ENCODE peak calls at places on chromosomes 2 and 18, in four cellular contexts. One of them, this sample, is unnamed.

GRCh38 chr2:232286011-232286868 is 92.3 kb upstream of the ALPP start:
- DNase-seq in HFFc6: no peak
- DNase-seq in left ventricle myocardium inferior: no peak
- DNase-seq in choroid plexus epithelial cell: no peak
- DNase-seq in this sample: no peak

GRCh38 chr2:150091896-150092295 is 395.6 kb downstream of the RND3 start:
- DNase-seq in HFFc6: no peak
- DNase-seq in left ventricle myocardium inferior: no peak
- DNase-seq in choroid plexus epithelial cell: no peak
- DNase-seq in this sample: no peak

GRCh38 chr2:7697052-7697451 is 779.8 kb downstream of the RNF144A start:
- DNase-seq in HFFc6: no peak
- DNase-seq in left ventricle myocardium inferior: no peak
- DNase-seq in choroid plexus epithelial cell: no peak
- DNase-seq in this sample: no peak

GRCh38 chr2:204234248-204234647 is 297.7 kb downstream of the ICOS start:
- DNase-seq in HFFc6: no peak
- DNase-seq in left ventricle myocardium inferior: no peak
- DNase-seq in choroid plexus epithelial cell: no peak
- DNase-seq in this sample: no peak

GRCh38 chr2:191999101-191999836 is 152.4 kb upstream of the CAVIN2 start:
- DNase-seq in HFFc6: no peak
- DNase-seq in left ventricle myocardium inferior: no peak
- DNase-seq in choroid plexus epithelial cell: no peak
- DNase-seq in this sample: no peak

GRCh38 chr18:63869374-63869773 is 18.1 kb upstream of the SERPINB2 start:
- DNase-seq in HFFc6: peak; percentile 98
- DNase-seq in left ventricle myocardium inferior: no peak
- DNase-seq in choroid plexus epithelial cell: peak; percentile 76
- DNase-seq in this sample: no peak

GRCh38 chr2:140814141-140814540 is 1316.7 kb downstream of the LRP1B start:
- DNase-seq in HFFc6: no peak
- DNase-seq in left ventricle myocardium inferior: no peak
- DNase-seq in choroid plexus epithelial cell: no peak
- DNase-seq in this sample: no peak

GRCh38 chr2:235026137-235026536 is 74.3 kb downstream of the SH3BP4 start:
- DNase-seq in HFFc6: peak; percentile 75
- DNase-seq in left ventricle myocardium inferior: no peak
- DNase-seq in choroid plexus epithelial cell: peak; percentile 84
- DNase-seq in this sample: peak; percentile 15

GRCh38 chr2:229860334-229860733 is 61.5 kb downstream of the TRIP12 start:
- DNase-seq in HFFc6: no peak
- DNase-seq in left ventricle myocardium inferior: no peak
- DNase-seq in choroid plexus epithelial cell: no peak
- DNase-seq in this sample: no peak

GRCh38 chr18:27861539-27861938 is 315.4 kb downstream of the CDH2 start:
- DNase-seq in HFFc6: no peak
- DNase-seq in left ventricle myocardium inferior: no peak
- DNase-seq in choroid plexus epithelial cell: no peak
- DNase-seq in this sample: peak; percentile 18

GRCh38 chr2:156434461-156435291 is 1.5 kb upstream of the GPD2 start:
- DNase-seq in HFFc6: peak; percentile 55
- DNase-seq in left ventricle myocardium inferior: no peak
- DNase-seq in choroid plexus epithelial cell: peak; percentile 71
- DNase-seq in this sample: no peak

GRCh38 chr18:36191286-36191685 is 4.0 kb downstream of the MOCOS start:
- DNase-seq in HFFc6: no peak
- DNase-seq in left ventricle myocardium inferior: no peak
- DNase-seq in choroid plexus epithelial cell: no peak
- DNase-seq in this sample: no peak

GRCh38 chr2:160075171-160075570 is 12.8 kb upstream of the PLA2R1 start:
- DNase-seq in HFFc6: peak; percentile 73
- DNase-seq in left ventricle myocardium inferior: no peak
- DNase-seq in choroid plexus epithelial cell: peak; percentile 98
- DNase-seq in this sample: peak; percentile 83

GRCh38 chr2:129518937-129519336 is 460.5 kb upstream of the RAB6C start:
- DNase-seq in HFFc6: no peak
- DNase-seq in left ventricle myocardium inferior: no peak
- DNase-seq in choroid plexus epithelial cell: no peak
- DNase-seq in this sample: no peak

GRCh38 chr2:78757652-78758051 is 267.9 kb upstream of the REG3G start:
- DNase-seq in HFFc6: no peak
- DNase-seq in left ventricle myocardium inferior: no peak
- DNase-seq in choroid plexus epithelial cell: no peak
- DNase-seq in this sample: no peak

GRCh38 chr2:107592225-107592624 is 234.5 kb upstream of the RGPD4 start:
- DNase-seq in HFFc6: no peak
- DNase-seq in left ventricle myocardium inferior: no peak
- DNase-seq in choroid plexus epithelial cell: no peak
- DNase-seq in this sample: no peak

GRCh38 chr2:173150087-173150486 is 74.4 kb downstream of the MAP3K20 start:
- DNase-seq in HFFc6: peak; percentile 83
- DNase-seq in left ventricle myocardium inferior: no peak
- DNase-seq in choroid plexus epithelial cell: peak; percentile 78
- DNase-seq in this sample: no peak

GRCh38 chr2:117853316-117853715 is 38.8 kb downstream of the DDX18 start:
- DNase-seq in HFFc6: no peak
- DNase-seq in left ventricle myocardium inferior: no peak
- DNase-seq in choroid plexus epithelial cell: no peak
- DNase-seq in this sample: no peak

GRCh38 chr2:227214622-227215041 is 50.2 kb downstream of the COL4A3 start:
- DNase-seq in HFFc6: no peak
- DNase-seq in left ventricle myocardium inferior: no peak
- DNase-seq in choroid plexus epithelial cell: peak; percentile 57
- DNase-seq in this sample: no peak

GRCh38 chr2:236627846-236628245 is 58.2 kb downstream of the ACKR3 start:
- DNase-seq in HFFc6: no peak
- DNase-seq in left ventricle myocardium inferior: no peak
- DNase-seq in choroid plexus epithelial cell: no peak
- DNase-seq in this sample: no peak

GRCh38 chr2:157932480-157933205 is 56.5 kb upstream of the ACVR1 start:
- DNase-seq in HFFc6: no peak
- DNase-seq in left ventricle myocardium inferior: no peak
- DNase-seq in choroid plexus epithelial cell: no peak
- DNase-seq in this sample: no peak

GRCh38 chr2:85166021-85166420 is 32.8 kb downstream of the TCF7L1 start:
- DNase-seq in HFFc6: no peak
- DNase-seq in left ventricle myocardium inferior: no peak
- DNase-seq in choroid plexus epithelial cell: no peak
- DNase-seq in this sample: no peak

GRCh38 chr2:165778653-165779451 is 15.2 kb downstream of the GALNT3 start:
- DNase-seq in HFFc6: no peak
- DNase-seq in left ventricle myocardium inferior: no peak
- DNase-seq in choroid plexus epithelial cell: no peak
- DNase-seq in this sample: no peak

GRCh38 chr2:199379251-199379650 is 78.5 kb downstream of the SATB2 start:
- DNase-seq in HFFc6: peak; percentile 65
- DNase-seq in left ventricle myocardium inferior: no peak
- DNase-seq in choroid plexus epithelial cell: peak; percentile 42
- DNase-seq in this sample: peak; percentile 24

GRCh38 chr2:10792660-10793400 is 19.8 kb downstream of the PDIA6 start:
- DNase-seq in HFFc6: no peak
- DNase-seq in left ventricle myocardium inferior: no peak
- DNase-seq in choroid plexus epithelial cell: no peak
- DNase-seq in this sample: no peak

GRCh38 chr18:6714027-6714426 is 15.5 kb upstream of the ARHGAP28 start:
- DNase-seq in HFFc6: no peak
- DNase-seq in left ventricle myocardium inferior: no peak
- DNase-seq in choroid plexus epithelial cell: peak; percentile 33
- DNase-seq in this sample: no peak

GRCh38 chr2:46769809-46770208 is 145.8 kb downstream of the MCFD2 start:
- DNase-seq in HFFc6: no peak
- DNase-seq in left ventricle myocardium inferior: no peak
- DNase-seq in choroid plexus epithelial cell: no peak
- DNase-seq in this sample: no peak
- TF ChIP-seq CTCF in HFFc6: peak; percentile 43
- TF ChIP-seq CTCF in left ventricle myocardium inferior: no peak
- TF ChIP-seq CTCF in choroid plexus epithelial cell: peak; percentile 14
- TF ChIP-seq CTCF in this sample: no peak

GRCh38 chr2:196598412-196598811 is 41.1 kb upstream of the CCDC150 start:
- DNase-seq in HFFc6: no peak
- DNase-seq in left ventricle myocardium inferior: no peak
- DNase-seq in choroid plexus epithelial cell: no peak
- DNase-seq in this sample: no peak

GRCh38 chr2:196597531-196597930 is 42.0 kb upstream of the CCDC150 start:
- DNase-seq in HFFc6: peak; percentile 58
- DNase-seq in left ventricle myocardium inferior: no peak
- DNase-seq in choroid plexus epithelial cell: no peak
- DNase-seq in this sample: no peak

GRCh38 chr2:196606516-196606915 is 33.0 kb upstream of the CCDC150 start:
- DNase-seq in HFFc6: no peak
- DNase-seq in left ventricle myocardium inferior: no peak
- DNase-seq in choroid plexus epithelial cell: no peak
- DNase-seq in this sample: no peak

GRCh38 chr2:196598846-196599245 is 40.7 kb upstream of the CCDC150 start:
- DNase-seq in HFFc6: peak; percentile 71
- DNase-seq in left ventricle myocardium inferior: no peak
- DNase-seq in choroid plexus epithelial cell: no peak
- DNase-seq in this sample: no peak

DNA sequence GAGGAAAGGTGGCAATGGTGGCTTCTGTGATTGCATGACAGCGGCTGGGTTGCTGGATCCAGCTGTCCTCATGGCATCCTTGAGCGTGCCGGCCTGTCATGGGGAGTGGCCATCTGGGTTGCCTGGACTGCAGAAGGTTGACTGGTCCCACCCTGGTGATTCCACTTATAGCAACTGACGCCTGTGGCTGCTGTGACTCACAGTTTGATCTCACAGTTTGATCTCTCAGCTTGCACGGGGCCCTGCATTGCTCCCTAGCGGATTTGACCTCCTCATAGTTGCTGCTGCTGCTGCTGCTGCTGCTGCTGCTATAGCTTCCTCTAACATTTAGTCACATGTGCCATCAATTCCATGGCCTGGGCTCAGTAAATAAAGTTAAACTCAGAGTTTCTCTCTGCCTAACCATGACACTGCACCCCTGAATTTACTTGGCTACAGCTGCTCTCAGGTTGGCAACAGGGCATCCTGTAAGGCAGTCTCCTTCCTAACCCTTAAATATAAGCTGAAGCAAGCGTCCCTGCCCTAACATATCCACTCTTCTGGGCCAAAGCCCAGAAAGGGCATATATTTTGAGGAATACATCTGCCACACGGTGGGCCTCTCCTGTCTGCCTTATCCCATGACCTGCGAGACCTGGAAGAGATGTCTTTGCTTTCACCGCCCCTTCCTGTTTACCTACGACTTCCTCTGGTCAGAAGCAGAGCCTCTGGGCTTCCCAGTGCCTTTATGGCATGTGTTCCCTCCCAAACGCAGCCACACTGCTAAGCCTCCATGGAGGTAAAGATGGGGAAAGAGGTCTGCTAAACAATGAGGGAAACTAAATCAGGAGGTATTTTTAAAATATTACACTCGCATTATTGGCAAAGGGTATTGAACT is 37.8 kb upstream of the CCDC150 start:
- DNase-seq in HFFc6: peak; percentile 99
- DNase-seq in left ventricle myocardium inferior: peak; percentile 55
- DNase-seq in choroid plexus epithelial cell: peak; percentile 94
- DNase-seq in this sample: peak; percentile 91
- TF ChIP-seq CTCF in HFFc6: peak; percentile 37
- TF ChIP-seq CTCF in left ventricle myocardium inferior: no peak
- TF ChIP-seq CTCF in choroid plexus epithelial cell: peak; percentile 30
- TF ChIP-seq CTCF in this sample: no peak

GRCh38 chr2:109225170-109225775 is 96.3 kb downstream of the SH3RF3 start:
- DNase-seq in HFFc6: no peak
- DNase-seq in left ventricle myocardium inferior: no peak
- DNase-seq in choroid plexus epithelial cell: no peak
- DNase-seq in this sample: no peak

GRCh38 chr2:109223490-109223889 is 94.5 kb downstream of the SH3RF3 start:
- DNase-seq in HFFc6: no peak
- DNase-seq in left ventricle myocardium inferior: no peak
- DNase-seq in choroid plexus epithelial cell: no peak
- DNase-seq in this sample: no peak

GRCh38 chr2:109226128-109226527 is 97.1 kb downstream of the SH3RF3 start:
- DNase-seq in HFFc6: no peak
- DNase-seq in left ventricle myocardium inferior: no peak
- DNase-seq in choroid plexus epithelial cell: no peak
- DNase-seq in this sample: no peak

GRCh38 chr2:109222422-109222821 is 93.4 kb downstream of the SH3RF3 start:
- DNase-seq in HFFc6: no peak
- DNase-seq in left ventricle myocardium inferior: no peak
- DNase-seq in choroid plexus epithelial cell: no peak
- DNase-seq in this sample: no peak

GRCh38 chr2:109222825-109223471 is 93.9 kb downstream of the SH3RF3 start:
- DNase-seq in HFFc6: no peak
- DNase-seq in left ventricle myocardium inferior: no peak
- DNase-seq in choroid plexus epithelial cell: no peak
- DNase-seq in this sample: no peak
- TF ChIP-seq CTCF in HFFc6: no peak
- TF ChIP-seq CTCF in left ventricle myocardium inferior: peak; percentile 15
- TF ChIP-seq CTCF in choroid plexus epithelial cell: peak; percentile 28
- TF ChIP-seq CTCF in this sample: no peak

GRCh38 chr2:111896007-111896406 is 2.4 kb upstream of the MERTK start:
- DNase-seq in HFFc6: no peak
- DNase-seq in left ventricle myocardium inferior: no peak
- DNase-seq in choroid plexus epithelial cell: no peak
- DNase-seq in this sample: no peak

GRCh38 chr2:111897630-111897923 is 830 bp upstream of the MERTK start:
- DNase-seq in HFFc6: no peak
- DNase-seq in left ventricle myocardium inferior: no peak
- DNase-seq in choroid plexus epithelial cell: no peak
- DNase-seq in this sample: no peak

GRCh38 chr2:111898703-111899514 is 502 bp downstream of the MERTK start:
- DNase-seq in HFFc6: no peak
- DNase-seq in left ventricle myocardium inferior: peak; percentile 41
- DNase-seq in choroid plexus epithelial cell: no peak
- DNase-seq in this sample: no peak

GRCh38 chr2:111896576-111896975 is 1.8 kb upstream of the MERTK start:
- DNase-seq in HFFc6: no peak
- DNase-seq in left ventricle myocardium inferior: no peak
- DNase-seq in choroid plexus epithelial cell: no peak
- DNase-seq in this sample: no peak

DNA sequence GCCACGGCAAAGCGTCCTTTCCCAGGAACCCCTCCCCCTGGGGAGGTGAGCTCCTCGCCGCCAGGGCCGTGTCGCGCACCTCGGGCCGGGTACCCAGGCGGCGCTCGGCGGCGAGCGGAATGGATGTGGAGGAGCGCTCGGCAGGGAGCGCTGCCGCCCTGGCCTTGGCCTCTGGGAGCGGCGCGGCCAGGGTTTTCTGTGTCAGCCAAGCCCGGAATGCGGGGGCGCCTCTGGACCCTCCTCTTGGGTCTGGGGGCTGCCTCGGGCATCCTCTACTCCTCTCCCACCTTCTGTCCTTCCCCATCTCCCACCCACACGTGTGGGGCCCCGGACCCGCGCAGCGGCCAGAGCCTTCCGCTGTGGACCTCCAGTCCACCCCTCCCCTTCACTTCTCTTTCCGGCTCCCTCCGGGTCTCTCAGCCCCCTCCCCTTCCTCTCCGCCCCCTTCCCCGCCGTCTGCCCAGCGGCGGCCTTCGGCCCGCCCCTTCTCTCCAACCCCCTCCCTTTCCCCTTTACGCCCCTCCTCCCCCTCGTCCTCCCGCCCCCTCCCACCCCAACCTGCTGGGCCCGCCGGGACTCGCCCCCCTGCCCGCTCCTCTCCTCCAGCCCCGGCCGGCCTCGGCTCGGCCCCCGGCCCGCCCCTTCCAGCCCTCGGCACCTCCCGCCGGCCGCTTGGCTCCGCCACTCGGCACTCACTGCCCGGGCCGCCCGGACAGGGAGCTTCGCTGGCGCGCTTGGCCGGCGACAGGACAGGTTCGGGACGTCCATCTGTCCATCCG is at the start of gene MERTK:
- DNase-seq in HFFc6: no peak
- DNase-seq in left ventricle myocardium inferior: peak; percentile 88
- DNase-seq in choroid plexus epithelial cell: peak; percentile 47
- DNase-seq in this sample: no peak
- TF ChIP-seq CTCF in HFFc6: peak; percentile 68
- TF ChIP-seq CTCF in left ventricle myocardium inferior: peak; percentile 79
- TF ChIP-seq CTCF in choroid plexus epithelial cell: peak; percentile 49
- TF ChIP-seq CTCF in this sample: peak; percentile 55